ENCODE peak calls at places on chromosomes 5 and 9, in seven cellular contexts. One of them, this sample, is unnamed.

GRCh38 chr9:136020206-136020605 is 59.0 kb upstream of the UBAC1 start:
- DNase-seq in left ventricle myocardium inferior: peak
- DNase-seq in psoas muscle: peak
- DNase-seq in CD8-positive, alpha-beta T cell: no peak
- DNase-seq in WERI-Rb-1: no peak
- DNase-seq in AG10803: no peak
- DNase-seq in tibial nerve: no peak
- DNase-seq in this sample: no peak

GRCh38 chr5:78515665-78516064 is 132.9 kb downstream of the LHFPL2 start:
- DNase-seq in AG10803: no peak
- DNase-seq in WERI-Rb-1: peak
- DNase-seq in psoas muscle: no peak
- DNase-seq in tibial nerve: no peak
- DNase-seq in CD8-positive, alpha-beta T cell: no peak
- DNase-seq in left ventricle myocardium inferior: no peak
- DNase-seq in this sample: no peak

GRCh38 chr9:116101516-116101915 is 52.1 kb upstream of the PAPPA start:
- DNase-seq in AG10803: peak
- DNase-seq in psoas muscle: no peak
- DNase-seq in tibial nerve: no peak
- DNase-seq in left ventricle myocardium inferior: no peak
- DNase-seq in CD8-positive, alpha-beta T cell: no peak
- DNase-seq in WERI-Rb-1: no peak
- DNase-seq in this sample: no peak

GRCh38 chr9:131420913-131421312 is 27.0 kb downstream of the PRRC2B start:
- DNase-seq in CD8-positive, alpha-beta T cell: no peak
- DNase-seq in AG10803: peak
- DNase-seq in WERI-Rb-1: no peak
- DNase-seq in tibial nerve: no peak
- DNase-seq in psoas muscle: no peak
- DNase-seq in left ventricle myocardium inferior: no peak
- DNase-seq in this sample: no peak

GRCh38 chr5:77957931-77958476 is 181.9 kb upstream of the TBCA start:
- DNase-seq in left ventricle myocardium inferior: no peak
- DNase-seq in psoas muscle: no peak
- DNase-seq in WERI-Rb-1: no peak
- DNase-seq in AG10803: no peak
- DNase-seq in tibial nerve: no peak
- DNase-seq in CD8-positive, alpha-beta T cell: no peak
- DNase-seq in this sample: peak

GRCh38 chr9:27059907-27060306 is 49.1 kb upstream of the TEK start:
- DNase-seq in CD8-positive, alpha-beta T cell: no peak
- DNase-seq in psoas muscle: no peak
- DNase-seq in tibial nerve: no peak
- DNase-seq in WERI-Rb-1: no peak
- DNase-seq in AG10803: no peak
- DNase-seq in left ventricle myocardium inferior: no peak
- DNase-seq in this sample: no peak

GRCh38 chr9:37949576-37949975 is 45.6 kb upstream of the SLC25A51 start:
- DNase-seq in CD8-positive, alpha-beta T cell: no peak
- DNase-seq in psoas muscle: no peak
- DNase-seq in AG10803: peak
- DNase-seq in tibial nerve: no peak
- DNase-seq in WERI-Rb-1: no peak
- DNase-seq in left ventricle myocardium inferior: no peak
- DNase-seq in this sample: no peak

GRCh38 chr5:88886756-88887741 is 4.1 kb upstream of the MEF2C start:
- DNase-seq in WERI-Rb-1: no peak
- DNase-seq in tibial nerve: no peak
- DNase-seq in AG10803: no peak
- DNase-seq in CD8-positive, alpha-beta T cell: no peak
- DNase-seq in psoas muscle: no peak
- DNase-seq in left ventricle myocardium inferior: no peak
- DNase-seq in this sample: no peak

GRCh38 chr9:89353989-89354388 is 35.7 kb downstream of the SECISBP2 start:
- DNase-seq in left ventricle myocardium inferior: no peak
- DNase-seq in CD8-positive, alpha-beta T cell: no peak
- DNase-seq in WERI-Rb-1: no peak
- DNase-seq in AG10803: peak
- DNase-seq in psoas muscle: no peak
- DNase-seq in tibial nerve: no peak
- DNase-seq in this sample: no peak

GRCh38 chr5:111235635-111236034 is 11.5 kb downstream of the CAMK4 start:
- DNase-seq in left ventricle myocardium inferior: no peak
- DNase-seq in AG10803: no peak
- DNase-seq in tibial nerve: no peak
- DNase-seq in WERI-Rb-1: no peak
- DNase-seq in CD8-positive, alpha-beta T cell: no peak
- DNase-seq in psoas muscle: no peak
- DNase-seq in this sample: no peak

GRCh38 chr5:33828611-33829286 is 63.0 kb downstream of the ADAMTS12 start:
- DNase-seq in left ventricle myocardium inferior: no peak
- DNase-seq in tibial nerve: no peak
- DNase-seq in CD8-positive, alpha-beta T cell: no peak
- DNase-seq in psoas muscle: no peak
- DNase-seq in WERI-Rb-1: no peak
- DNase-seq in AG10803: no peak
- DNase-seq in this sample: no peak

GRCh38 chr9:7293091-7293490 is 506.5 kb downstream of the DMAC1 start:
- DNase-seq in CD8-positive, alpha-beta T cell: no peak
- DNase-seq in WERI-Rb-1: no peak
- DNase-seq in psoas muscle: no peak
- DNase-seq in AG10803: no peak
- DNase-seq in tibial nerve: no peak
- DNase-seq in left ventricle myocardium inferior: no peak
- DNase-seq in this sample: no peak

GRCh38 chr5:174832811-174833210 is 108.4 kb downstream of the MSX2 start:
- DNase-seq in tibial nerve: no peak
- DNase-seq in AG10803: no peak
- DNase-seq in WERI-Rb-1: no peak
- DNase-seq in left ventricle myocardium inferior: no peak
- DNase-seq in CD8-positive, alpha-beta T cell: no peak
- DNase-seq in psoas muscle: no peak
- DNase-seq in this sample: no peak

GRCh38 chr9:114460513-114461225 is 44.6 kb downstream of the WHRN start:
- DNase-seq in CD8-positive, alpha-beta T cell: no peak
- DNase-seq in AG10803: no peak
- DNase-seq in left ventricle myocardium inferior: no peak
- DNase-seq in WERI-Rb-1: no peak
- DNase-seq in psoas muscle: no peak
- DNase-seq in tibial nerve: no peak
- DNase-seq in this sample: no peak

GRCh38 chr9:7961076-7961475 is 161.5 kb upstream of the DMAC1 start:
- DNase-seq in WERI-Rb-1: no peak
- DNase-seq in psoas muscle: no peak
- DNase-seq in left ventricle myocardium inferior: no peak
- DNase-seq in AG10803: no peak
- DNase-seq in tibial nerve: no peak
- DNase-seq in CD8-positive, alpha-beta T cell: no peak
- DNase-seq in this sample: no peak

GRCh38 chr5:158499680-158499998 is 600.1 kb downstream of the EBF1 start:
- DNase-seq in psoas muscle: no peak
- DNase-seq in CD8-positive, alpha-beta T cell: no peak
- DNase-seq in tibial nerve: no peak
- DNase-seq in left ventricle myocardium inferior: no peak
- DNase-seq in AG10803: no peak
- DNase-seq in WERI-Rb-1: no peak
- DNase-seq in this sample: no peak

GRCh38 chr9:83472221-83472665 is 66.0 kb downstream of the FRMD3 start:
- DNase-seq in WERI-Rb-1: no peak
- DNase-seq in left ventricle myocardium inferior: peak
- DNase-seq in psoas muscle: no peak
- DNase-seq in CD8-positive, alpha-beta T cell: no peak
- DNase-seq in AG10803: peak
- DNase-seq in tibial nerve: no peak
- DNase-seq in this sample: no peak

GRCh38 chr5:137880313-137880712 is 8.9 kb upstream of the PKD2L2 start:
- DNase-seq in left ventricle myocardium inferior: no peak
- DNase-seq in psoas muscle: no peak
- DNase-seq in WERI-Rb-1: no peak
- DNase-seq in AG10803: no peak
- DNase-seq in tibial nerve: no peak
- DNase-seq in CD8-positive, alpha-beta T cell: no peak
- DNase-seq in this sample: no peak

GRCh38 chr5:42518595-42519067 is 95.4 kb downstream of the GHR start:
- DNase-seq in CD8-positive, alpha-beta T cell: no peak
- DNase-seq in AG10803: peak
- DNase-seq in WERI-Rb-1: no peak
- DNase-seq in psoas muscle: peak
- DNase-seq in left ventricle myocardium inferior: no peak
- DNase-seq in tibial nerve: no peak
- DNase-seq in this sample: no peak

GRCh38 chr9:35729700-35730485 is 2.1 kb downstream of the TLN1 start:
- DNase-seq in CD8-positive, alpha-beta T cell: peak
- DNase-seq in tibial nerve: no peak
- DNase-seq in WERI-Rb-1: peak
- DNase-seq in psoas muscle: peak
- DNase-seq in AG10803: peak
- DNase-seq in left ventricle myocardium inferior: peak
- DNase-seq in this sample: no peak

GRCh38 chr9:23341346-23341745 is 484.7 kb downstream of the ELAVL2 start:
- DNase-seq in CD8-positive, alpha-beta T cell: no peak
- DNase-seq in AG10803: no peak
- DNase-seq in left ventricle myocardium inferior: no peak
- DNase-seq in WERI-Rb-1: no peak
- DNase-seq in tibial nerve: no peak
- DNase-seq in psoas muscle: no peak
- DNase-seq in this sample: no peak

GRCh38 chr5:32887390-32887789 is 176.3 kb downstream of the NPR3 start:
- DNase-seq in left ventricle myocardium inferior: no peak
- DNase-seq in tibial nerve: no peak
- DNase-seq in AG10803: no peak
- DNase-seq in psoas muscle: no peak
- DNase-seq in WERI-Rb-1: no peak
- DNase-seq in CD8-positive, alpha-beta T cell: no peak
- DNase-seq in this sample: no peak

DNA sequence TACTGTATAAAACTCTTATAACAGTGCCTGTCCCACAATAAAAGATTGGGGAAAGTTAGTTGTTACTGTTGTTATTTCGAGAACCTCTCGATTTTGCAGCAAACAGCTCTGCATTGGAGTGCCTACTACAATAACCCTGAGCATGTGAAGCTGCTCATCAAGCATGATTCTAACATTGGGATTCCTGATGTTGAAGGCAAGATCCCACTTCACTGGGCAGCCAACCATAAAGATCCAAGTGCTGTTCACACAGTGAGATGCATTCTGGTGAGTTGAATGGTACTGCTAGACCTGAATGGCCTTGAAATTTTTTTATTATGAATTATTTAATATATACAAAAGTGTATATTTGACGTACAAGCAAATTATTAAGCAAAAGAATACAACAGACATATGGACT is 123.2 kb downstream of the TEX10 start:
- DNase-seq in CD8-positive, alpha-beta T cell: no peak
- DNase-seq in psoas muscle: no peak
- DNase-seq in AG10803: no peak
- DNase-seq in tibial nerve: no peak
- DNase-seq in WERI-Rb-1: no peak
- DNase-seq in left ventricle myocardium inferior: no peak
- DNase-seq in this sample: no peak
- TF ChIP-seq CTCF in CD8-positive, alpha-beta T cell: no peak
- TF ChIP-seq CTCF in psoas muscle: no peak
- TF ChIP-seq CTCF in AG10803: no peak
- TF ChIP-seq CTCF in tibial nerve: no peak
- TF ChIP-seq CTCF in WERI-Rb-1: no peak
- TF ChIP-seq CTCF in left ventricle myocardium inferior: no peak
- TF ChIP-seq CTCF in this sample: no peak

GRCh38 chr9:96442491-96442890 is 7.5 kb upstream of the HABP4 start:
- DNase-seq in CD8-positive, alpha-beta T cell: no peak
- DNase-seq in tibial nerve: no peak
- DNase-seq in AG10803: no peak
- DNase-seq in psoas muscle: no peak
- DNase-seq in left ventricle myocardium inferior: no peak
- DNase-seq in WERI-Rb-1: no peak
- DNase-seq in this sample: no peak

GRCh38 chr9:96440671-96441199 is 9.2 kb upstream of the HABP4 start:
- DNase-seq in CD8-positive, alpha-beta T cell: no peak
- DNase-seq in WERI-Rb-1: no peak
- DNase-seq in AG10803: no peak
- DNase-seq in psoas muscle: no peak
- DNase-seq in left ventricle myocardium inferior: no peak
- DNase-seq in tibial nerve: no peak
- DNase-seq in this sample: no peak

GRCh38 chr9:96436456-96437126 is 13.4 kb upstream of the HABP4 start:
- DNase-seq in left ventricle myocardium inferior: no peak
- DNase-seq in WERI-Rb-1: no peak
- DNase-seq in tibial nerve: no peak
- DNase-seq in CD8-positive, alpha-beta T cell: no peak
- DNase-seq in psoas muscle: no peak
- DNase-seq in AG10803: no peak
- DNase-seq in this sample: no peak

GRCh38 chr9:96437454-96437853 is 12.5 kb upstream of the HABP4 start:
- DNase-seq in AG10803: no peak
- DNase-seq in CD8-positive, alpha-beta T cell: no peak
- DNase-seq in tibial nerve: no peak
- DNase-seq in WERI-Rb-1: no peak
- DNase-seq in psoas muscle: no peak
- DNase-seq in left ventricle myocardium inferior: no peak
- DNase-seq in this sample: no peak

GRCh38 chr9:96441798-96442445 is 8.0 kb upstream of the HABP4 start:
- DNase-seq in WERI-Rb-1: peak
- DNase-seq in CD8-positive, alpha-beta T cell: no peak
- DNase-seq in tibial nerve: no peak
- DNase-seq in psoas muscle: no peak
- DNase-seq in AG10803: no peak
- DNase-seq in left ventricle myocardium inferior: no peak
- DNase-seq in this sample: no peak
- TF ChIP-seq CTCF in WERI-Rb-1: peak
- TF ChIP-seq CTCF in CD8-positive, alpha-beta T cell: no peak
- TF ChIP-seq CTCF in tibial nerve: no peak
- TF ChIP-seq CTCF in psoas muscle: peak
- TF ChIP-seq CTCF in AG10803: peak
- TF ChIP-seq CTCF in left ventricle myocardium inferior: peak
- TF ChIP-seq CTCF in this sample: no peak

GRCh38 chr5:97752871-97753270 is 569.8 kb upstream of the RIOK2 start:
- DNase-seq in WERI-Rb-1: no peak
- DNase-seq in psoas muscle: no peak
- DNase-seq in CD8-positive, alpha-beta T cell: no peak
- DNase-seq in tibial nerve: no peak
- DNase-seq in AG10803: peak
- DNase-seq in left ventricle myocardium inferior: no peak
- DNase-seq in this sample: no peak
- TF ChIP-seq CTCF in WERI-Rb-1: no peak
- TF ChIP-seq CTCF in psoas muscle: no peak
- TF ChIP-seq CTCF in CD8-positive, alpha-beta T cell: no peak
- TF ChIP-seq CTCF in tibial nerve: no peak
- TF ChIP-seq CTCF in AG10803: no peak
- TF ChIP-seq CTCF in left ventricle myocardium inferior: no peak
- TF ChIP-seq CTCF in this sample: no peak

GRCh38 chr5:117326997-117327396 is 752.4 kb upstream of the SEMA6A start:
- DNase-seq in left ventricle myocardium inferior: no peak
- DNase-seq in WERI-Rb-1: no peak
- DNase-seq in tibial nerve: no peak
- DNase-seq in psoas muscle: no peak
- DNase-seq in AG10803: no peak
- DNase-seq in CD8-positive, alpha-beta T cell: no peak
- DNase-seq in this sample: no peak
- TF ChIP-seq CTCF in left ventricle myocardium inferior: no peak
- TF ChIP-seq CTCF in WERI-Rb-1: no peak
- TF ChIP-seq CTCF in tibial nerve: no peak
- TF ChIP-seq CTCF in psoas muscle: no peak
- TF ChIP-seq CTCF in AG10803: no peak
- TF ChIP-seq CTCF in CD8-positive, alpha-beta T cell: no peak
- TF ChIP-seq CTCF in this sample: no peak

GRCh38 chr5:169149317-169149716 is 151.6 kb downstream of the SLIT3 start:
- DNase-seq in tibial nerve: no peak
- DNase-seq in CD8-positive, alpha-beta T cell: no peak
- DNase-seq in AG10803: no peak
- DNase-seq in psoas muscle: no peak
- DNase-seq in left ventricle myocardium inferior: no peak
- DNase-seq in WERI-Rb-1: no peak
- DNase-seq in this sample: no peak
- TF ChIP-seq CTCF in tibial nerve: no peak
- TF ChIP-seq CTCF in CD8-positive, alpha-beta T cell: no peak
- TF ChIP-seq CTCF in AG10803: peak
- TF ChIP-seq CTCF in psoas muscle: no peak
- TF ChIP-seq CTCF in left ventricle myocardium inferior: no peak
- TF ChIP-seq CTCF in WERI-Rb-1: no peak
- TF ChIP-seq CTCF in this sample: peak